ENCODE peak calls at places on chromosomes 2 and 18, in six cellular contexts. T, P, O, I, F and L are unnamed samples.

GRCh38 chr2:216292886-216293291 is 79.4 kb downstream of the MARCHF4 start:
- DNase-seq in T (no peak), P (no peak), O (no peak), I (no peak), F (peak), L (no peak)

GRCh38 chr2:25505630-25506029 is 163.9 kb upstream of the DNMT3A start:
- DNase-seq in T (no peak), P (no peak), O (peak), I (no peak), F (no peak), L (no peak)

GRCh38 chr2:15159751-15160177 is 401.4 kb downstream of the NBAS start:
- DNase-seq in T (peak), P (no peak), O (peak), I (no peak), F (peak), L (no peak)

GRCh38 chr18:12943200-12943599 is 4.6 kb upstream of the SEH1L start:
- DNase-seq in T (no peak), P (no peak), O (peak), I (no peak), F (no peak), L (no peak)

GRCh38 chr2:170425291-170425751 is 247.4 kb downstream of the MYO3B start:
- DNase-seq in T (no peak), P (no peak), O (peak), I (no peak), F (no peak), L (no peak)

GRCh38 chr2:79223539-79223938 is 64.0 kb upstream of the REG3A start:
- DNase-seq in T (no peak), P (no peak), O (no peak), I (no peak), F (no peak), L (no peak)

GRCh38 chr2:241680044-241680443 is 6.6 kb downstream of the DTYMK start:
- DNase-seq in T (no peak), P (no peak), O (no peak), I (no peak), F (no peak), L (no peak)

GRCh38 chr2:223669453-223670225 is 67.5 kb upstream of the SCG2 start:
- DNase-seq in T (no peak), P (no peak), O (peak), I (no peak), F (no peak), L (no peak)

GRCh38 chr2:148455791-148456190 is 188.8 kb upstream of the EPC2 start:
- DNase-seq in T (no peak), P (no peak), O (peak), I (no peak), F (no peak), L (no peak)

GRCh38 chr2:104521247-104521646 is 332.7 kb upstream of the POU3F3 start:
- DNase-seq in T (no peak), P (no peak), O (no peak), I (peak), F (peak), L (peak)

GRCh38 chr2:241844066-241844728 is 14.5 kb downstream of the PDCD1 start:
- DNase-seq in T (peak), P (peak), O (peak), I (peak), F (peak), L (peak)

GRCh38 chr2:11547912-11548497 is 14.2 kb downstream of the GREB1 start:
- DNase-seq in T (no peak), P (no peak), O (no peak), I (no peak), F (no peak), L (no peak)

GRCh38 chr18:7830468-7830867 is 263.4 kb downstream of the PTPRM start:
- DNase-seq in T (peak), P (no peak), O (no peak), I (no peak), F (peak), L (no peak)

GRCh38 chr18:5895300-5895885 is at the start of gene TMEM200C:
- DNase-seq in T (no peak), P (peak), O (peak), I (no peak), F (peak), L (no peak)
- H3K9ac ChIP-seq in T (no peak), P (no peak), O (peak), I (peak), F (peak), L (peak)

GRCh38 chr18:63317556-63317946 is 2.0 kb downstream of the BCL2 start:
- DNase-seq in T (no peak), P (no peak), O (no peak), I (no peak), F (no peak), L (no peak)

GRCh38 chr18:63314991-63315662 is 4.4 kb downstream of the BCL2 start:
- DNase-seq in T (no peak), P (no peak), O (no peak), I (no peak), F (no peak), L (no peak)

GRCh38 chr18:63314062-63314790 is 5.3 kb downstream of the BCL2 start:
- DNase-seq in T (no peak), P (no peak), O (no peak), I (no peak), F (no peak), L (no peak)

GRCh38 chr18:63316612-63317555 is 2.7 kb downstream of the BCL2 start:
- DNase-seq in T (no peak), P (no peak), O (no peak), I (no peak), F (no peak), L (no peak)

DNA sequence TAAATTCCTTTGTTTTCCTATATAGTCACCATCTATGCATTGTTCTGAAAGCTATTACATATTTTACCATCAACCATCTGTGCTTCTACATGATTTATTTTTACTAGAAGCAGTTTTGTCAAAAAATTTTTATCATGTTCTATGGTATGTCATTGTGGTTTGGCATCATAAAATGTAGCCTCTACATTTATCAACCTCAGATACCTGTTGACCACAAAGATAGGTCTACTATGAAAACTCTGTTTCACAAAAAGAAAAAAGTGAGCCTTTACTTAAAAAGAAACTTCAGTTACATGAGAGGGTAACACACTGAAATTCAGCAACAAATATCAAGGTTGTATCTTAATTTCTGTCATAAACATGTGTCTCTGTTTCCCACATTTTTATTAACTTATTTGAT is 3.7 kb downstream of the BCL2 start:
- DNase-seq in T (no peak), P (no peak), O (no peak), I (no peak), F (no peak), L (no peak)
- H3K9ac ChIP-seq in T (no peak), P (no peak), O (no peak), I (no peak), F (no peak), L (no peak)

DNA sequence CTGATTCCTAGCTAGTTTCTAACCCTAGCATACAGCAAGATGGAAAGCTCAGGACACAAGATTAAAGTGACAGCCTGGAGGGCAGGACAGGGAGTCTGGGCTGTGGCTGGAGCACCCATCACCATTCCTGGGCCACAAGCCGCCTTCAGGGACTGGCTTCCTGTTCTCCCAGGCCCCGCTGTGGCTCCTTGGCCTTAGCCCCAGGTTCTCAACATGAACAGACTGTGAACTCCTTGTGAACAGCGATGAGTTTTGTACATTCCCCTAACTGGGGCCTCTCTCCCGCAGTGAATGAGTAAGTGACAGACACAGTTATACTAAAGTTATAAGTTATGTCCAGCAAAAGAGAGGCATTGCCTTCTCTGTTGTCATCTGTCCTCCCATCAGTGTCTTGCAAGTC is 35.9 kb upstream of the SLC14A1 start:
- DNase-seq in T (no peak), P (no peak), O (peak), I (no peak), F (no peak), L (no peak)
- H3K9ac ChIP-seq in T (no peak), P (no peak), O (peak), I (no peak), F (no peak), L (no peak)

GRCh38 chr2:134289225-134289624 is 35.4 kb downstream of the MGAT5 start:
- DNase-seq in T (no peak), P (no peak), O (no peak), I (no peak), F (no peak), L (no peak)
- H3K9ac ChIP-seq in T (no peak), P (no peak), O (no peak), I (no peak), F (no peak), L (no peak)

GRCh38 chr2:180010701-180011100 is 3.6 kb upstream of the CWC22 start:
- DNase-seq in T (no peak), P (no peak), O (no peak), I (no peak), F (no peak), L (no peak)

GRCh38 chr2:180012523-180012922 is 5.4 kb upstream of the CWC22 start:
- DNase-seq in T (no peak), P (no peak), O (peak), I (no peak), F (no peak), L (no peak)

GRCh38 chr2:180016937-180017336 is 9.8 kb upstream of the CWC22 start:
- DNase-seq in T (no peak), P (no peak), O (no peak), I (no peak), F (no peak), L (no peak)

GRCh38 chr2:180017764-180018163 is 10.7 kb upstream of the CWC22 start:
- DNase-seq in T (no peak), P (no peak), O (peak), I (no peak), F (no peak), L (no peak)

GRCh38 chr2:180015951-180016709 is 9.0 kb upstream of the CWC22 start:
- DNase-seq in T (no peak), P (no peak), O (peak), I (no peak), F (no peak), L (no peak)
- H3K9ac ChIP-seq in T (no peak), P (no peak), O (no peak), I (no peak), F (no peak), L (no peak)

GRCh38 chr2:127104881-127105655 is 1.9 kb downstream of the BIN1 start:
- DNase-seq in T (no peak), P (peak), O (no peak), I (peak), F (peak), L (no peak)

GRCh38 chr2:127106457-127106997 is 427 bp downstream of the BIN1 start:
- DNase-seq in T (no peak), P (peak), O (peak), I (no peak), F (peak), L (no peak)

GRCh38 chr2:127104166-127104660 is 2.7 kb downstream of the BIN1 start:
- DNase-seq in T (no peak), P (peak), O (no peak), I (peak), F (no peak), L (no peak)

GRCh38 chr2:127106998-127107621 is at the start of gene BIN1:
- DNase-seq in T (peak), P (peak), O (peak), I (peak), F (peak), L (no peak)

GRCh38 chr2:127105656-127106456 is 1.1 kb downstream of the BIN1 start:
- DNase-seq in T (no peak), P (peak), O (peak), I (peak), F (peak), L (no peak)
- H3K9ac ChIP-seq in T (peak), P (peak), O (peak), I (no peak), F (peak), L (peak)

GRCh38 chr2:60883896-60884295 is 2.5 kb downstream of the REL start:
- DNase-seq in T (no peak), P (no peak), O (no peak), I (no peak), F (no peak), L (no peak)
- H3K9ac ChIP-seq in T (no peak), P (no peak), O (no peak), I (no peak), F (no peak), L (no peak)